ENCODE peak calls at places on chromosome 11, in four cellular contexts. D is cardiac muscle cell, K is gastrocnemius medialis, B is NCI-H774. C is an unnamed sample.

GRCh38 chr11:133927690-133928627 is 28.8 kb downstream of the IGSF9B start:
- DNase-seq in D (peak; percentile 72), K (peak; percentile 38), B (peak; percentile 81), C (no peak)

GRCh38 chr11:128022007-128022368 is 565.4 kb downstream of the ETS1 start:
- DNase-seq in D (peak; percentile 58), K (no peak), B (no peak), C (peak; percentile 15)

GRCh38 chr11:120217941-120218694 is 7.3 kb downstream of the OAF start:
- DNase-seq in D (no peak), K (no peak), B (no peak), C (no peak)

GRCh38 chr11:91857194-91857593 is 367.4 kb upstream of the FAT3 start:
- DNase-seq in D (peak; percentile 48), K (no peak), B (no peak), C (peak; percentile 55)

GRCh38 chr11:69230856-69231425 is 63.0 kb upstream of the MYEOV start:
- DNase-seq in D (no peak), K (no peak), B (no peak), C (no peak)

GRCh38 chr11:131423715-131424114 is 53.3 kb downstream of the NTM start:
- DNase-seq in D (peak; percentile 9), K (no peak), B (no peak), C (no peak)

GRCh38 chr11:126918556-126918955 is 82.0 kb downstream of the KIRREL3 start:
- DNase-seq in D (no peak), K (no peak), B (no peak), C (no peak)

GRCh38 chr11:113251281-113251680 is 63.1 kb upstream of the TTC12 start:
- DNase-seq in D (no peak), K (no peak), B (no peak), C (no peak)

GRCh38 chr11:93143800-93144199 is 54.0 kb downstream of the SLC36A4 start:
- DNase-seq in D (no peak), K (no peak), B (no peak), C (no peak)

GRCh38 chr11:64533501-64533900 is 57.5 kb upstream of the SLC22A12 start:
- DNase-seq in D (no peak), K (no peak), B (no peak), C (no peak)

GRCh38 chr11:134999490-135000066 is 587.5 kb upstream of the B3GAT1 start:
- DNase-seq in D (no peak), K (no peak), B (no peak), C (no peak)

GRCh38 chr11:32109138-32109537 is 18.3 kb downstream of the RCN1 start:
- DNase-seq in D (no peak), K (no peak), B (no peak), C (no peak)

GRCh38 chr11:113994077-113994954 is 19.4 kb downstream of the HTR3A start:
- DNase-seq in D (peak; percentile 17), K (no peak), B (no peak), C (no peak)

GRCh38 chr11:130798280-130798679 is 118.0 kb downstream of the SNX19 start:
- DNase-seq in D (peak; percentile 57), K (no peak), B (no peak), C (peak; percentile 83)

GRCh38 chr11:13644997-13645667 is 23.3 kb upstream of the FAR1 start:
- DNase-seq in D (no peak), K (no peak), B (no peak), C (no peak)

GRCh38 chr11:102420547-102420946 is 32.0 kb downstream of the TMEM123 start:
- DNase-seq in D (no peak), K (no peak), B (no peak), C (no peak)

GRCh38 chr11:73308963-73309960 is 1.2 kb downstream of the ARHGEF17 start:
- DNase-seq in D (peak; percentile 99), K (peak; percentile 76), B (no peak), C (peak; percentile 88)

GRCh38 chr11:31487848-31488247 is 21.6 kb downstream of the IMMP1L start:
- DNase-seq in D (peak; percentile 81), K (no peak), B (no peak), C (peak; percentile 17)

GRCh38 chr11:92580931-92581330 is 356.3 kb downstream of the FAT3 start:
- DNase-seq in D (no peak), K (no peak), B (no peak), C (no peak)

GRCh38 chr11:95680169-95680929 is 109.2 kb downstream of the FAM76B start:
- DNase-seq in D (peak; percentile 86), K (no peak), B (no peak), C (peak; percentile 73)

GRCh38 chr11:2302844-2303626 is 1.2 kb downstream of the TSPAN32 start:
- DNase-seq in D (no peak), K (no peak), B (no peak), C (no peak)

GRCh38 chr11:128365044-128365443 is 222.3 kb downstream of the ETS1 start:
- DNase-seq in D (peak; percentile 84), K (no peak), B (no peak), C (no peak)

GRCh38 chr11:117662255-117662654 is 134.8 kb downstream of the DSCAML1 start:
- DNase-seq in D (no peak), K (no peak), B (no peak), C (no peak)

GRCh38 chr11:119722281-119722794 is 6.7 kb downstream of the NECTIN1 start:
- DNase-seq in D (no peak), K (no peak), B (peak; percentile 98), C (no peak)

GRCh38 chr11:75270896-75271415 is 30.4 kb downstream of the TPBGL start:
- DNase-seq in D (no peak), K (peak; percentile 5), B (no peak), C (no peak)

GRCh38 chr11:127345819-127346459 is 345.4 kb upstream of the KIRREL3 start:
- DNase-seq in D (peak; percentile 28), K (no peak), B (peak; percentile 19), C (peak; percentile 0)

GRCh38 chr11:8794677-8795103 is 112.1 kb downstream of the RPL27A start:
- DNase-seq in D (no peak), K (no peak), B (no peak), C (no peak)

GRCh38 chr11:35013514-35014191 is 97.2 kb downstream of the PDHX start:
- DNase-seq in D (no peak), K (no peak), B (no peak), C (no peak)

C was measured in skeletal muscle cell.